ENCODE peak calls at places on chromosomes 7 and 10, in six cellular contexts. M is H1, C is GM12891, D is K562, F is GM12878, W is HepG2. L is an unnamed sample.

GRCh38 chr10:76401006-76401405 is 969.6 kb downstream of the LRMDA start:
- DNase-seq in C (no peak), M (no peak), F (no peak), W (no peak), D (no peak), L (no peak)

GRCh38 chr10:63355682-63356081 is 110.1 kb downstream of the JMJD1C start:
- DNase-seq in W (no peak), C (no peak), M (no peak), D (no peak), F (no peak), L (no peak)

GRCh38 chr10:131928248-131929095 is 27.7 kb downstream of the PPP2R2D start:
- DNase-seq in D (no peak), F (peak), M (no peak), W (no peak), C (peak), L (peak)

GRCh38 chr7:18087687-18088078 is 60.0 kb upstream of the PRPS1L1 start:
- DNase-seq in M (peak), C (no peak), W (no peak), D (no peak), F (no peak), L (no peak)

GRCh38 chr7:106588576-106589494 is 72.1 kb downstream of the CCDC71L start:
- DNase-seq in M (no peak), D (peak), F (no peak), C (no peak), W (no peak), L (no peak)

GRCh38 chr10:452512-453504 is 236.7 kb downstream of the DIP2C start:
- DNase-seq in F (no peak), M (no peak), C (no peak), D (no peak), W (no peak), L (no peak)

GRCh38 chr7:14836571-14837189 is 65.9 kb downstream of the DGKB start:
- DNase-seq in C (no peak), D (no peak), F (no peak), M (peak), W (no peak), L (no peak)

GRCh38 chr10:84329094-84329611 is 764 bp downstream of the CCSER2 start:
- DNase-seq in F (no peak), C (no peak), M (no peak), W (peak), D (peak), L (peak)

GRCh38 chr10:69224862-69225657 is 4.9 kb downstream of the HKDC1 start:
- DNase-seq in W (no peak), M (no peak), D (no peak), C (no peak), F (no peak), L (no peak)

GRCh38 chr7:109641445-109641844 is 1071.8 kb downstream of the DNAJB9 start:
- DNase-seq in D (no peak), M (no peak), W (no peak), C (no peak), F (no peak), L (no peak)

GRCh38 chr10:124708922-124709520 is 35.2 kb downstream of the FAM53B start:
- DNase-seq in D (no peak), M (no peak), W (no peak), F (no peak), C (no peak), L (no peak)

GRCh38 chr7:114923403-114923713 is 1.5 kb downstream of the MDFIC start:
- DNase-seq in F (no peak), C (no peak), M (no peak), D (no peak), W (no peak), L (no peak)

GRCh38 chr7:114921636-114922150 is at the start of gene MDFIC:
- DNase-seq in M (no peak), F (no peak), W (no peak), D (no peak), C (no peak), L (no peak)

GRCh38 chr7:114922151-114922651 is 307 bp downstream of the MDFIC start:
- DNase-seq in W (no peak), C (peak), D (no peak), M (peak), F (no peak), L (peak)

GRCh38 chr7:114924066-114924712 is 2.3 kb downstream of the MDFIC start:
- DNase-seq in W (no peak), F (no peak), M (no peak), D (no peak), C (no peak), L (no peak)

GRCh38 chr7:114922652-114923402 is 933 bp downstream of the MDFIC start:
- DNase-seq in C (peak), W (no peak), M (peak), F (no peak), D (no peak), L (peak)
- TF ChIP-seq POLR2A in C (peak), W (no peak), M (no peak), F (no peak), D (no peak), L (no peak)

GRCh38 chr7:157875230-157876179 is 538.7 kb downstream of the DNAJB6 start:
- DNase-seq in C (no peak), D (peak), W (no peak), M (peak), F (no peak), L (no peak)
- TF ChIP-seq TAF1 in C (no peak), D (no peak), W (no peak), M (no peak), F (no peak), L (no peak)

GRCh38 chr10:98270786-98271185 is 2.8 kb upstream of the LOXL4 start:
- DNase-seq in W (no peak), M (no peak), D (no peak), F (no peak), C (no peak), L (no peak)

GRCh38 chr10:98267894-98268693 is at the start of gene LOXL4:
- DNase-seq in M (no peak), F (no peak), W (no peak), D (peak), C (peak), L (peak)

GRCh38 chr10:98268694-98269386 is 846 bp upstream of the LOXL4 start:
- DNase-seq in W (peak), D (peak), F (no peak), C (peak), M (no peak), L (no peak)

GRCh38 chr10:98270026-98270740 is 2.2 kb upstream of the LOXL4 start:
- DNase-seq in F (no peak), W (peak), D (no peak), C (no peak), M (no peak), L (no peak)

GRCh38 chr10:98269435-98269912 is 1.5 kb upstream of the LOXL4 start:
- DNase-seq in D (peak), F (no peak), M (no peak), C (no peak), W (peak), L (no peak)
- TF ChIP-seq POLR2AphosphoS5 in D (no peak), F (no peak), M (no peak), C (no peak), W (no peak), L (no peak)

DNA sequence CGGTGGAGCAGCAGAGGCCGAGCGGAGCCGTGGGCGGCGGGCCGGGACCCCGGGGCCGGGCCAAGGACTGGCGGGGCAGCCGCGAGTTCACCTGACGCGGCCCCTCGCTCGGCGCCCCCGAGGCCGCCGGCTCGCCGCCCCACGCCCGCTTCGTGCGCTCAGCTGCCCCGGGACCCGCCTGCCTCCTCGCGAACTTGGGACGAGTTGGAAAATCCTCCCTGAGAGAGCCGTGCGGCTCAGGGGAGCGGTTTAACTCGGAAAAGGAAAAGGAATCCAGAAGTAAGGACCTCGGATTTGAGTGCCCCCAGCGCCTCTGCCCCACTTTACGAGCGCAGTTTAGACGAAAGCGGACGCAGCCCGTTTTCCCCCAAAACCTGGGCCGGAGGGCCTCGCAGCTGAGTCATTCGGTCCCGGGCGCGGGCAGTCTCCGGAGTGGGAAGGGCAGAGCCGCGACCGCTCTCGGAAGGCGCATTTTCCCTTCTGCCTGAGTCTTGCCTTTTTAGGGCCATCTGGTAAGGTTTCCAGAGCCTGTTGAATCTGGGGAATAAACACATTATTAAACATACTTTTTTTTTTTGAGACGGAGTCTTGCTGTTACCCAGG is 744 bp downstream of the CREM start:
- DNase-seq in W (peak), M (peak), F (no peak), C (no peak), D (peak), L (no peak)
- TF ChIP-seq POLR2A in W (no peak), M (no peak), F (no peak), C (no peak), D (no peak), L (no peak)

DNA sequence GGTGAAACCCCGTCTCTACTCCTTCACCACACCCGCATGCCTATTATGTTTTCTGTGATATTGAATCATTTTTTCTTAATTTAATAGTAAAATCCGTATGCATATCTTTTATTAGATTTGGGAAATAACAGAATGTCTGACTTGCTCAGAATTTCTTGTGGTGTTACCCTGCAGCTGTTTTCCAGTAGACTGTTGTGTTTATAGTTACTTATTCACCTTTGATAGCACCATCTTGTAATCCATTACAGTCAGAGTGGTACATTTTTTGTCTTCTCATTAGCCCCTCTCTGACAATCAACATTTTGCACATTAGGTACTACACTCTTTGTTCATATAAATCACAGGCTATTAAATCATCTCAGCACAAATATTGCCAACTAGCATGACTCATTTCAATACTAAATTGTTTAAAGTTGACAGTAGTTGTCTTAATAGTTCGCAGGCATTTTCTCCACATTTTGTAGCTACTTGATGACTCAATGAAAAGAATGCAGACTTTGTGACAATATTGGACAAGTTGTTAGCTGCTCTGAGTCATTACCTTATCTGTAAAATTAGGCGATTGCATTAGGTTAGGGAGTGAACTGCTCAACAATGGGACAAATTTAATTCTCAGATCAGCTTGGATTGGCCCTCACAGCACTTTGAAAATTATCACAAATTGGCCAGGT is 17.8 kb upstream of the SLC16A12 start:
- DNase-seq in D (no peak), W (peak), M (no peak), C (no peak), F (no peak), L (no peak)
- TF ChIP-seq TAF1 in D (no peak), W (no peak), M (no peak), C (no peak), F (no peak), L (no peak)

GRCh38 chr7:96026606-96027005 is 254.3 kb downstream of the DYNC1I1 start:
- DNase-seq in C (no peak), F (no peak), D (no peak), W (no peak), M (no peak), L (no peak)

GRCh38 chr7:96023376-96023775 is 251.0 kb downstream of the DYNC1I1 start:
- DNase-seq in C (no peak), W (no peak), M (no peak), D (no peak), F (no peak), L (no peak)

GRCh38 chr7:96026006-96026405 is 253.7 kb downstream of the DYNC1I1 start:
- DNase-seq in M (no peak), F (no peak), W (no peak), C (no peak), D (no peak), L (no peak)

DNA sequence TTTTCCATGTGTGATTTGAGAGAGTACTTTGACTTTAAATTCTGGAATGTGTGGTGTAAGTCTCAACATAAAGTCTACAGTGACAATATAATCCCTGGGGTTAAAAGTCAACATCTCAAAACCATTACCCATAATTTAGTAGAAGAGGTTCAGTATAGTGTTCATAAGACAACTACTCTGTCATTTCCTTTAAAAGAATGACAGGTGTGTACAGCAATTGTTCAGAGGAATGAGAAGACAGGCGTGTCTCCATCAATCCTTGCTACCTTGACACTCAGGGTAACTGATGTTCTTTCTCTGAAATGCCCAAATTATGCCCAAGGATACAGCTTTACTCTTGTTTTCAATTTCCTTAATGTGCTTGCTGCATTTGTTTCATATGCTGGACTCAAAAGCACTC is 256.4 kb downstream of the DYNC1I1 start:
- DNase-seq in W (no peak), C (no peak), D (no peak), F (no peak), M (no peak), L (no peak)
- TF ChIP-seq POLR2AphosphoS5 in W (no peak), C (no peak), D (no peak), F (no peak), M (no peak), L (no peak)

DNA sequence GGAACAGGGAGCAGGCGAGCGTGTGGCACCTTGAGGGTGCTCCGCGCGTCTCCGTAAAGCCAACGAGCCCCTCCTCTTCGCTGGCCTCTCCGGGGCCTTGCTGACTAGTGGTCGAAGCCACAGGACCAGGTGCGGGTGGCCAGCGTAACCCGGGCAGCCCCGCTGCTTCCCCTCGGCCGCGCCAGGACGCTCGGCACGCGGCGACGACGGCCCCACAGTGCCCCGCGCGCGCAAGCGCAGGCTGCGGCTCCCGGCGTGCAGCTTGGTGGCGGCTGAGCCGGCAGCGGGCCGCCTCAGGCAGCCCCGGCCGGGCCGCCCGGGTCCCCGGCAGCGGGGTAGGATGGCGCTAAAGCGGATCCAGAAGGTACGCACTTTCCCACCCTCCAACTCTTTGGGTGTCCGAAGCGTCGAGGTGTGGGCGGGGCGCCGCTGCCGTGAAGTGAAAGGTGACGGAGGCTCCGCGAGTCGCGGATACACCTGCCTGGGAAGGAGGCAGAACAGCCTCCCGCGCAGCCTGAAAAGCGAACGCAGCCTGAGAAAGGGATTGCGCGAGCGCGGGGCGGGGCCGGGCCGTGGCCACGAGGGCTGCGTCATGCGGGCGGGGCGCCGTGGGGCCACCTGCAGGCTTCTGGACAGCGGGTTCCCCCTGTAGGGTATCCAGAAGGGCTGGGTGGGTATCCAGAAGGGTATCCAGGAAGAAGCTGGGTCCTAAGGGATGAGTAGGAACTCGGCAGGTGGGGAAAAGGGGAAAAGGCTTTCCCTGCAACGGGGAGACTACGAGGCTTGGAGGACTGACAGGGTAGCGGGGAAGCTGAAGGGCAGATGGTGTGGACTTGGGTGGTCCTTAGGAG is at the start of gene UBE2D4:
- DNase-seq in D (peak), C (peak), F (peak), W (peak), M (peak), L (peak)
- TF ChIP-seq POLR2A in D (peak), C (peak), F (peak), W (peak), M (peak), L (peak)

GRCh38 chr10:109820620-109821405 is 102.5 kb downstream of the XPNPEP1 start:
- DNase-seq in C (no peak), D (no peak), M (no peak), F (no peak), W (no peak), L (no peak)

GRCh38 chr10:109824206-109824605 is 99.1 kb downstream of the XPNPEP1 start:
- DNase-seq in M (no peak), W (no peak), D (no peak), C (no peak), F (no peak), L (no peak)

GRCh38 chr10:109819807-109820206 is 103.5 kb downstream of the XPNPEP1 start:
- DNase-seq in C (no peak), F (no peak), D (no peak), W (no peak), M (no peak), L (no peak)

GRCh38 chr10:109823196-109823595 is 100.1 kb downstream of the XPNPEP1 start:
- DNase-seq in D (no peak), F (no peak), W (no peak), M (no peak), C (no peak), L (no peak)

GRCh38 chr10:109821672-109822071 is 101.6 kb downstream of the XPNPEP1 start:
- DNase-seq in F (no peak), C (no peak), M (no peak), D (no peak), W (no peak), L (no peak)
- TF ChIP-seq TAF1 in F (no peak), C (no peak), M (no peak), D (no peak), W (no peak), L (no peak)

GRCh38 chr10:93473161-93473560 is 9.0 kb downstream of the MYOF start:
- DNase-seq in W (no peak), F (no peak), D (no peak), C (no peak), M (no peak), L (no peak)

GRCh38 chr10:93476756-93477155 is 5.4 kb downstream of the MYOF start:
- DNase-seq in D (no peak), M (no peak), W (no peak), C (no peak), F (no peak), L (no peak)

GRCh38 chr10:93473804-93474472 is 8.2 kb downstream of the MYOF start:
- DNase-seq in W (no peak), F (no peak), M (no peak), C (no peak), D (no peak), L (no peak)

GRCh38 chr10:93475227-93475626 is 6.9 kb downstream of the MYOF start:
- DNase-seq in C (no peak), M (no peak), W (no peak), F (no peak), D (no peak), L (no peak)

GRCh38 chr10:93475871-93476270 is 6.3 kb downstream of the MYOF start:
- DNase-seq in W (peak), C (no peak), D (no peak), M (no peak), F (no peak), L (no peak)
- TF ChIP-seq POLR2AphosphoS5 in W (no peak), C (no peak), D (no peak), M (no peak), F (no peak), L (no peak)